ENCODE peak calls at places on chromosomes 5 and 9, in nine cellular contexts. One of them, this sample, is unnamed.

GRCh38 chr5:17359451-17359965 is 138.5 kb upstream of the TAF11L2 start:
- DNase-seq in fibroblast of the aortic adventitia: peak
- DNase-seq in hepatocyte: peak
- DNase-seq in endothelial cell of umbilical vein: no peak
- DNase-seq in fibroblast of villous mesenchyme: peak
- DNase-seq in PC-3: no peak
- DNase-seq in heart right ventricle: no peak
- DNase-seq in A549: no peak
- DNase-seq in fibroblast of lung: peak
- DNase-seq in this sample: peak

GRCh38 chr5:62920856-62921255 is 342.2 kb downstream of the LRRC70 start:
- DNase-seq in A549: no peak
- DNase-seq in hepatocyte: no peak
- DNase-seq in fibroblast of the aortic adventitia: no peak
- DNase-seq in fibroblast of villous mesenchyme: peak
- DNase-seq in PC-3: no peak
- DNase-seq in endothelial cell of umbilical vein: no peak
- DNase-seq in fibroblast of lung: no peak
- DNase-seq in heart right ventricle: no peak
- DNase-seq in this sample: no peak

GRCh38 chr5:158121678-158122077 is 262.7 kb upstream of the CLINT1 start:
- DNase-seq in fibroblast of lung: no peak
- DNase-seq in heart right ventricle: no peak
- DNase-seq in endothelial cell of umbilical vein: no peak
- DNase-seq in hepatocyte: no peak
- DNase-seq in PC-3: no peak
- DNase-seq in A549: no peak
- DNase-seq in fibroblast of villous mesenchyme: no peak
- DNase-seq in fibroblast of the aortic adventitia: no peak
- DNase-seq in this sample: no peak

GRCh38 chr5:138468133-138468965 is 3.1 kb downstream of the EGR1 start:
- DNase-seq in endothelial cell of umbilical vein: peak
- DNase-seq in A549: peak
- DNase-seq in fibroblast of the aortic adventitia: peak
- DNase-seq in fibroblast of villous mesenchyme: peak
- DNase-seq in heart right ventricle: no peak
- DNase-seq in fibroblast of lung: peak
- DNase-seq in hepatocyte: peak
- DNase-seq in PC-3: no peak
- DNase-seq in this sample: peak

GRCh38 chr5:131281133-131281867 is 17.4 kb downstream of the CDC42SE2 start:
- DNase-seq in fibroblast of villous mesenchyme: no peak
- DNase-seq in A549: no peak
- DNase-seq in PC-3: peak
- DNase-seq in hepatocyte: peak
- DNase-seq in fibroblast of the aortic adventitia: no peak
- DNase-seq in heart right ventricle: no peak
- DNase-seq in endothelial cell of umbilical vein: no peak
- DNase-seq in fibroblast of lung: no peak
- DNase-seq in this sample: no peak

GRCh38 chr9:111481885-111482636 is 2.1 kb downstream of the ECPAS start:
- DNase-seq in fibroblast of villous mesenchyme: peak
- DNase-seq in hepatocyte: peak
- DNase-seq in heart right ventricle: no peak
- DNase-seq in PC-3: peak
- DNase-seq in A549: peak
- DNase-seq in endothelial cell of umbilical vein: no peak
- DNase-seq in fibroblast of the aortic adventitia: peak
- DNase-seq in fibroblast of lung: peak
- DNase-seq in this sample: peak

GRCh38 chr9:70639853-70640814 is 225.7 kb upstream of the KLF9 start:
- DNase-seq in fibroblast of villous mesenchyme: peak
- DNase-seq in heart right ventricle: no peak
- DNase-seq in fibroblast of lung: peak
- DNase-seq in hepatocyte: peak
- DNase-seq in endothelial cell of umbilical vein: peak
- DNase-seq in PC-3: peak
- DNase-seq in fibroblast of the aortic adventitia: peak
- DNase-seq in A549: peak
- DNase-seq in this sample: peak

GRCh38 chr5:163531272-163531671 is 25.9 kb downstream of the MAT2B start:
- DNase-seq in fibroblast of lung: no peak
- DNase-seq in hepatocyte: no peak
- DNase-seq in PC-3: no peak
- DNase-seq in endothelial cell of umbilical vein: no peak
- DNase-seq in fibroblast of villous mesenchyme: no peak
- DNase-seq in A549: no peak
- DNase-seq in heart right ventricle: no peak
- DNase-seq in fibroblast of the aortic adventitia: no peak
- DNase-seq in this sample: no peak

GRCh38 chr9:8916771-8917170 is 1117.2 kb upstream of the DMAC1 start:
- DNase-seq in A549: no peak
- DNase-seq in hepatocyte: no peak
- DNase-seq in fibroblast of the aortic adventitia: no peak
- DNase-seq in fibroblast of villous mesenchyme: no peak
- DNase-seq in fibroblast of lung: peak
- DNase-seq in endothelial cell of umbilical vein: no peak
- DNase-seq in heart right ventricle: no peak
- DNase-seq in PC-3: no peak
- DNase-seq in this sample: no peak

GRCh38 chr5:174692982-174693422 is 31.4 kb upstream of the MSX2 start:
- DNase-seq in heart right ventricle: no peak
- DNase-seq in PC-3: no peak
- DNase-seq in fibroblast of the aortic adventitia: no peak
- DNase-seq in fibroblast of villous mesenchyme: no peak
- DNase-seq in endothelial cell of umbilical vein: no peak
- DNase-seq in A549: no peak
- DNase-seq in hepatocyte: peak
- DNase-seq in fibroblast of lung: no peak
- DNase-seq in this sample: no peak

GRCh38 chr5:174693697-174694400 is 30.5 kb upstream of the MSX2 start:
- DNase-seq in fibroblast of villous mesenchyme: no peak
- DNase-seq in hepatocyte: peak
- DNase-seq in PC-3: peak
- DNase-seq in endothelial cell of umbilical vein: no peak
- DNase-seq in A549: peak
- DNase-seq in fibroblast of lung: no peak
- DNase-seq in heart right ventricle: no peak
- DNase-seq in fibroblast of the aortic adventitia: no peak
- DNase-seq in this sample: no peak

GRCh38 chr5:174692381-174692780 is 32.0 kb upstream of the MSX2 start:
- DNase-seq in hepatocyte: no peak
- DNase-seq in A549: no peak
- DNase-seq in fibroblast of lung: no peak
- DNase-seq in PC-3: no peak
- DNase-seq in fibroblast of the aortic adventitia: no peak
- DNase-seq in fibroblast of villous mesenchyme: no peak
- DNase-seq in heart right ventricle: no peak
- DNase-seq in endothelial cell of umbilical vein: no peak
- DNase-seq in this sample: no peak

GRCh38 chr5:174699131-174699530 is 25.3 kb upstream of the MSX2 start:
- DNase-seq in fibroblast of villous mesenchyme: peak
- DNase-seq in PC-3: no peak
- DNase-seq in fibroblast of the aortic adventitia: no peak
- DNase-seq in fibroblast of lung: no peak
- DNase-seq in hepatocyte: no peak
- DNase-seq in A549: no peak
- DNase-seq in heart right ventricle: no peak
- DNase-seq in endothelial cell of umbilical vein: no peak
- DNase-seq in this sample: no peak

GRCh38 chr5:174698156-174698555 is 26.2 kb upstream of the MSX2 start:
- DNase-seq in endothelial cell of umbilical vein: no peak
- DNase-seq in fibroblast of lung: no peak
- DNase-seq in fibroblast of the aortic adventitia: no peak
- DNase-seq in fibroblast of villous mesenchyme: no peak
- DNase-seq in hepatocyte: no peak
- DNase-seq in A549: no peak
- DNase-seq in heart right ventricle: no peak
- DNase-seq in PC-3: no peak
- DNase-seq in this sample: no peak
- TF ChIP-seq CTCF in endothelial cell of umbilical vein: no peak
- TF ChIP-seq CTCF in fibroblast of lung: no peak
- TF ChIP-seq CTCF in fibroblast of the aortic adventitia: no peak
- TF ChIP-seq CTCF in fibroblast of villous mesenchyme: no peak
- TF ChIP-seq CTCF in hepatocyte: peak
- TF ChIP-seq CTCF in A549: no peak
- TF ChIP-seq CTCF in heart right ventricle: no peak
- TF ChIP-seq CTCF in PC-3: no peak
- TF ChIP-seq CTCF in this sample: no peak

GRCh38 chr9:32716955-32717354 is 66.4 kb upstream of the TMEM215 start:
- DNase-seq in A549: no peak
- DNase-seq in heart right ventricle: no peak
- DNase-seq in fibroblast of the aortic adventitia: no peak
- DNase-seq in fibroblast of villous mesenchyme: no peak
- DNase-seq in PC-3: no peak
- DNase-seq in fibroblast of lung: no peak
- DNase-seq in hepatocyte: no peak
- DNase-seq in endothelial cell of umbilical vein: no peak
- DNase-seq in this sample: no peak

GRCh38 chr9:32728181-32728580 is 55.2 kb upstream of the TMEM215 start:
- DNase-seq in fibroblast of the aortic adventitia: no peak
- DNase-seq in A549: no peak
- DNase-seq in PC-3: no peak
- DNase-seq in hepatocyte: no peak
- DNase-seq in fibroblast of villous mesenchyme: no peak
- DNase-seq in fibroblast of lung: no peak
- DNase-seq in endothelial cell of umbilical vein: no peak
- DNase-seq in heart right ventricle: no peak
- DNase-seq in this sample: no peak

GRCh38 chr9:32725066-32725860 is 58.1 kb upstream of the TMEM215 start:
- DNase-seq in fibroblast of lung: no peak
- DNase-seq in PC-3: peak
- DNase-seq in fibroblast of villous mesenchyme: peak
- DNase-seq in endothelial cell of umbilical vein: no peak
- DNase-seq in fibroblast of the aortic adventitia: peak
- DNase-seq in A549: no peak
- DNase-seq in heart right ventricle: no peak
- DNase-seq in hepatocyte: no peak
- DNase-seq in this sample: peak

GRCh38 chr9:32723801-32724200 is 59.5 kb upstream of the TMEM215 start:
- DNase-seq in heart right ventricle: no peak
- DNase-seq in fibroblast of villous mesenchyme: peak
- DNase-seq in fibroblast of lung: no peak
- DNase-seq in fibroblast of the aortic adventitia: no peak
- DNase-seq in PC-3: no peak
- DNase-seq in A549: no peak
- DNase-seq in endothelial cell of umbilical vein: no peak
- DNase-seq in hepatocyte: no peak
- DNase-seq in this sample: peak

DNA sequence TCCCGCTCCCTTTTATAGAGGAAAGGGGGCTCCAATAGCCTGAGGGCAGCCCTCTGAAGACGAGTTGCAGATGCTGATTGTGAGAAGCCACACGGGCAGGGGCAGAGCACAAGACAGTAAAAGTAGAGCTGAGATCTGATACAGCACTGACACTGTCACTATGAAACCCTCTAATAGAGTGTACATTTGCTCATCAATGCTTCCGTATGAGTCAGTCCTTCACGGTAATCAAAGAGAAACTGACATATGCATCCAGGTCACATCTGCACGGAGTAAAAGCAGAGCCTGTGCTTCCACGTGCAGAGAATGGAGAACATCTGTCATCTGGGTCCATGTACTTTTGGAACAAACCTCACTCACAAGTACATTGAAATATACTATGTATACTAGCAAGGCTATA is 60.6 kb upstream of the TMEM215 start:
- DNase-seq in A549: no peak
- DNase-seq in fibroblast of lung: no peak
- DNase-seq in fibroblast of the aortic adventitia: no peak
- DNase-seq in endothelial cell of umbilical vein: no peak
- DNase-seq in heart right ventricle: no peak
- DNase-seq in fibroblast of villous mesenchyme: no peak
- DNase-seq in hepatocyte: no peak
- DNase-seq in PC-3: no peak
- DNase-seq in this sample: no peak
- H3K4me3 ChIP-seq in A549: no peak
- H3K4me3 ChIP-seq in fibroblast of lung: no peak
- H3K4me3 ChIP-seq in fibroblast of the aortic adventitia: no peak
- H3K4me3 ChIP-seq in endothelial cell of umbilical vein: no peak
- H3K4me3 ChIP-seq in heart right ventricle: no peak
- H3K4me3 ChIP-seq in fibroblast of villous mesenchyme: no peak
- H3K4me3 ChIP-seq in hepatocyte: no peak
- H3K4me3 ChIP-seq in PC-3: no peak
- H3K4me3 ChIP-seq in this sample: no peak

DNA sequence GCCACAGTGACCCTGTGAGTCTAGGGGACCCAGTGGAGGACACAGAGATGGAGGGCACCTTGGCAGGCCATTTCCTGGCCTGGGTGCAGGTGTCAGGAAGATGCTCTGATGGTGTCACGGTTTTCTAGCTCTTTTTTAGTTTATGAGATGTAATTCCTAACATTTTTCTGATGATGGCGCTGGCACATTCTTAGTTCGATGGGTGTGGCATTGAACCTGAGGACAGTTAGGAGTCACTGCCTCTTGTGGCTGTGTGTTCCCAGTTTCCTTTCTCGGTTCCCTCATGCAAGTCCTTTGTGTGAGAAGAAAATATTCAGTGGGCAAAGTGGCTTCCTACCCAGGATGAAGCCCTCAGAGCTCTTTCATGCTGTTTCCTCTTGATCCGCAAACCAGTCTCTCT is 129.4 kb upstream of the ICE1 start:
- DNase-seq in heart right ventricle: no peak
- DNase-seq in fibroblast of villous mesenchyme: no peak
- DNase-seq in fibroblast of lung: no peak
- DNase-seq in PC-3: no peak
- DNase-seq in endothelial cell of umbilical vein: no peak
- DNase-seq in hepatocyte: no peak
- DNase-seq in A549: peak
- DNase-seq in fibroblast of the aortic adventitia: no peak
- DNase-seq in this sample: no peak
- TF ChIP-seq CTCF in heart right ventricle: no peak
- TF ChIP-seq CTCF in fibroblast of villous mesenchyme: no peak
- TF ChIP-seq CTCF in fibroblast of lung: no peak
- TF ChIP-seq CTCF in PC-3: peak
- TF ChIP-seq CTCF in endothelial cell of umbilical vein: no peak
- TF ChIP-seq CTCF in hepatocyte: no peak
- TF ChIP-seq CTCF in A549: no peak
- TF ChIP-seq CTCF in fibroblast of the aortic adventitia: no peak
- TF ChIP-seq CTCF in this sample: no peak

DNA sequence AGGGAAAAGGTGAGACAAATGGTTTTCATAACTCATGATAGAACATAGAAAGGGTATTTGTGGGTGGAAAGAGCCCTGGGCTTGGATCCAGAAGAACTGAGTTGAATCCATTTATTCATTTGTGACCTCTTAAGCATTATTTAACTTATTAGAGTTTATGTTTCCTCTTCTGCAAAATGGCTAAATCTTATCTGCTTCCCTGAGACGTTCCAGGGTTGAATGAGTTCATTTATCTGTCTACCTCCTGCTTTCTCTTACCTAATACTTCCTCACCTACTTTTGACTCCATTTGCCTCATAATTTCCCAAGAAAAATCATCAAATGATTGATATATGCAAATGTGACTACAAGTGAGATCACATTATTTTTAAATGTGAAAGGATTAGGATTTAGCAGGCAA is 152.7 kb upstream of the GAS1 start:
- DNase-seq in fibroblast of villous mesenchyme: no peak
- DNase-seq in PC-3: no peak
- DNase-seq in hepatocyte: no peak
- DNase-seq in fibroblast of the aortic adventitia: no peak
- DNase-seq in A549: no peak
- DNase-seq in heart right ventricle: no peak
- DNase-seq in endothelial cell of umbilical vein: no peak
- DNase-seq in fibroblast of lung: no peak
- DNase-seq in this sample: no peak
- H3K4me3 ChIP-seq in fibroblast of villous mesenchyme: no peak
- H3K4me3 ChIP-seq in PC-3: no peak
- H3K4me3 ChIP-seq in hepatocyte: no peak
- H3K4me3 ChIP-seq in fibroblast of the aortic adventitia: no peak
- H3K4me3 ChIP-seq in A549: no peak
- H3K4me3 ChIP-seq in heart right ventricle: no peak
- H3K4me3 ChIP-seq in endothelial cell of umbilical vein: no peak
- H3K4me3 ChIP-seq in fibroblast of lung: no peak
- H3K4me3 ChIP-seq in this sample: no peak

GRCh38 chr5:135073771-135074345 is 39.8 kb upstream of the PITX1 start:
- DNase-seq in fibroblast of the aortic adventitia: no peak
- DNase-seq in fibroblast of villous mesenchyme: peak
- DNase-seq in hepatocyte: no peak
- DNase-seq in PC-3: no peak
- DNase-seq in fibroblast of lung: peak
- DNase-seq in heart right ventricle: no peak
- DNase-seq in endothelial cell of umbilical vein: no peak
- DNase-seq in A549: no peak
- DNase-seq in this sample: peak
- TF ChIP-seq CTCF in fibroblast of the aortic adventitia: no peak
- TF ChIP-seq CTCF in fibroblast of villous mesenchyme: no peak
- TF ChIP-seq CTCF in hepatocyte: no peak
- TF ChIP-seq CTCF in PC-3: no peak
- TF ChIP-seq CTCF in fibroblast of lung: no peak
- TF ChIP-seq CTCF in heart right ventricle: no peak
- TF ChIP-seq CTCF in endothelial cell of umbilical vein: no peak
- TF ChIP-seq CTCF in A549: no peak
- TF ChIP-seq CTCF in this sample: no peak